ENCODE peak calls at places on chromosomes 13 and 19, in ten cellular contexts. J, H, U, B, P, E, M, Q, Z and A are unnamed samples.

GRCh38 chr13:43764349-43764748 is 22.4 kb downstream of the ENOX1 start:
- DNase-seq in Z (no peak), U (no peak), E (no peak), Q (no peak), J (no peak), M (no peak), B (no peak), H (no peak), P (no peak), A (no peak)

GRCh38 chr19:1082165-1082927 is 12.8 kb downstream of the POLR2E start:
- DNase-seq in M (peak; percentile 59), E (peak; percentile 94), J (peak; percentile 70), Z (no peak), U (peak; percentile 81), Q (peak; percentile 87), B (no peak), P (no peak), H (no peak), A (peak; percentile 91)

GRCh38 chr13:23753523-23753922 is 135.7 kb downstream of the MIPEP start:
- DNase-seq in J (peak; percentile 76), Z (no peak), P (no peak), U (no peak), E (peak; percentile 27), H (no peak), Q (peak; percentile 22), B (no peak), M (no peak), A (no peak)

GRCh38 chr19:45404557-45405434 is at the start of gene PPP1R13L:
- DNase-seq in E (peak; percentile 68), H (no peak), M (peak; percentile 41), B (peak; percentile 81), P (peak; percentile 48), J (peak; percentile 90), Z (no peak), Q (peak; percentile 58), U (peak; percentile 60), A (peak; percentile 89)

GRCh38 chr19:13797870-13798269 is 2.6 kb downstream of the ZSWIM4 start:
- DNase-seq in H (no peak), P (no peak), B (no peak), M (no peak), E (peak; percentile 87), J (peak; percentile 82), Z (no peak), Q (no peak), U (no peak), A (no peak)

GRCh38 chr13:23470706-23471610 is 37.5 kb upstream of the SACS start:
- DNase-seq in Q (no peak), P (no peak), Z (no peak), B (peak; percentile 69), U (no peak), E (peak; percentile 65), M (no peak), H (no peak), J (no peak), A (no peak)

GRCh38 chr19:480016-480855 is 16.1 kb upstream of the MADCAM1 start:
- DNase-seq in J (no peak), P (no peak), U (peak; percentile 60), Q (no peak), E (peak; percentile 98), Z (no peak), B (no peak), M (no peak), H (no peak), A (no peak)

GRCh38 chr13:99688776-99689175 is 187.5 kb downstream of the TM9SF2 start:
- DNase-seq in Z (no peak), P (no peak), E (no peak), H (no peak), B (no peak), J (no peak), Q (peak; percentile 26), U (no peak), M (no peak), A (no peak)

GRCh38 chr19:2050349-2050990 is 574 bp downstream of the MKNK2 start:
- DNase-seq in H (no peak), P (no peak), E (peak; percentile 93), Z (no peak), Q (no peak), M (no peak), B (no peak), J (no peak), U (no peak), A (no peak)

GRCh38 chr19:49340069-49340864 is 5.1 kb downstream of the CD37 start:
- DNase-seq in H (peak; percentile 90), P (no peak), J (no peak), B (peak; percentile 31), Q (peak; percentile 96), E (peak; percentile 90), Z (no peak), M (peak; percentile 99), U (peak; percentile 61), A (peak; percentile 95)

GRCh38 chr19:49988433-49988832 is 27.5 kb upstream of the SIGLEC11 start:
- DNase-seq in H (no peak), J (peak; percentile 65), B (no peak), E (peak; percentile 93), Q (no peak), P (peak; percentile 69), Z (no peak), U (no peak), M (no peak), A (no peak)

GRCh38 chr19:5651361-5651760 is 28.5 kb downstream of the SAFB start:
- DNase-seq in M (no peak), P (no peak), E (no peak), U (no peak), Q (no peak), J (no peak), B (no peak), Z (no peak), H (peak; percentile 77), A (no peak)

GRCh38 chr19:47523473-47523872 is 8.6 kb upstream of the NAPA start:
- DNase-seq in U (no peak), H (no peak), B (no peak), E (no peak), P (no peak), J (no peak), M (no peak), Z (no peak), Q (peak; percentile 28), A (no peak)

GRCh38 chr19:10193666-10194499 is 870 bp downstream of the DNMT1 start:
- DNase-seq in U (peak; percentile 47), M (no peak), Q (peak; percentile 24), E (peak; percentile 73), B (no peak), J (peak; percentile 71), P (no peak), Z (no peak), H (peak; percentile 92), A (peak; percentile 43)

GRCh38 chr13:98746968-98747367 is 5.5 kb downstream of the SLC15A1 start:
- DNase-seq in H (no peak), M (no peak), Z (no peak), B (no peak), E (no peak), Q (no peak), U (no peak), J (peak; percentile 58), P (no peak), A (no peak)

GRCh38 chr13:28056970-28057712 is 43.2 kb downstream of the FLT3 start:
- DNase-seq in H (no peak), Z (no peak), U (no peak), P (no peak), Q (peak; percentile 79), M (no peak), B (no peak), E (no peak), J (no peak), A (peak; percentile 33)

GRCh38 chr13:108495686-108496363 is 133.6 kb upstream of the MYO16 start:
- DNase-seq in H (no peak), U (no peak), P (no peak), J (no peak), Z (no peak), E (no peak), Q (no peak), B (peak; percentile 53), M (no peak), A (no peak)

GRCh38 chr13:33284916-33285315 is 639 bp downstream of the STARD13 start:
- DNase-seq in Z (no peak), Q (no peak), P (no peak), U (no peak), M (no peak), E (no peak), H (no peak), J (peak; percentile 74), B (no peak), A (peak; percentile 9)

GRCh38 chr19:4507804-4508203 is 10.5 kb downstream of the PLIN4 start:
- DNase-seq in J (no peak), Z (no peak), Q (no peak), H (no peak), E (no peak), M (no peak), P (no peak), U (no peak), B (no peak), A (no peak)

GRCh38 chr19:1418494-1418775 is 11.0 kb downstream of the DAZAP1 start:
- DNase-seq in M (no peak), P (no peak), E (no peak), J (no peak), U (no peak), Q (no peak), Z (no peak), B (no peak), H (no peak), A (no peak)

GRCh38 chr13:41674246-41674645 is 216.9 kb downstream of the RGCC start:
- DNase-seq in Z (no peak), J (no peak), Q (no peak), U (no peak), H (no peak), B (no peak), E (no peak), P (no peak), M (no peak), A (no peak)

GRCh38 chr13:112616586-112617381 is 28.8 kb upstream of the TUBGCP3 start:
- DNase-seq in H (peak; percentile 65), U (peak; percentile 12), Z (no peak), P (no peak), B (peak; percentile 38), E (no peak), Q (peak; percentile 55), J (peak; percentile 49), M (no peak), A (peak; percentile 68)

GRCh38 chr13:84672616-84673015 is 790.3 kb upstream of the SLITRK1 start:
- DNase-seq in B (no peak), U (no peak), Z (no peak), Q (no peak), J (no peak), E (no peak), P (no peak), H (no peak), M (no peak), A (no peak)

GRCh38 chr19:51096473-51097165 is 11.6 kb downstream of the CTU1 start:
- DNase-seq in B (no peak), Q (no peak), M (no peak), U (no peak), E (peak; percentile 86), J (no peak), P (no peak), H (no peak), Z (no peak), A (no peak)

GRCh38 chr19:13978306-13978705 is 26.0 kb downstream of the DCAF15 start:
- DNase-seq in E (no peak), U (peak; percentile 59), B (peak; percentile 30), J (peak; percentile 53), Q (no peak), Z (no peak), M (no peak), P (no peak), H (no peak), A (no peak)

GRCh38 chr19:46271488-46272197 is 25.2 kb upstream of the HIF3A start:
- DNase-seq in U (peak; percentile 15), J (peak; percentile 83), Q (peak; percentile 35), M (no peak), E (peak; percentile 83), P (peak; percentile 93), H (no peak), Z (no peak), B (no peak), A (no peak)

GRCh38 chr13:48603375-48603774 is 50.4 kb upstream of the CYSLTR2 start:
- DNase-seq in Z (no peak), P (no peak), B (no peak), M (no peak), U (no peak), E (no peak), H (no peak), Q (no peak), J (no peak), A (no peak)